ENCODE peak calls at places on chromosomes 4 and X, in eight cellular contexts. M, O, Q, A, E, D, T and J are unnamed samples.

GRCh38 chr4:89556596-89557305 is 249.2 kb upstream of the GPRIN3 start:
- DNase-seq in O (peak), M (no peak), Q (peak), D (no peak), E (no peak), A (no peak), T (no peak), J (peak)

GRCh38 chr4:3410401-3411135 is 31.2 kb upstream of the HGFAC start:
- DNase-seq in E (no peak), T (no peak), Q (no peak), M (no peak), A (no peak), D (no peak), O (no peak), J (no peak)

GRCh38 chrX:151912780-151913179 is at the start of gene MAGEA4:
- DNase-seq in D (no peak), O (no peak), M (no peak), Q (no peak), A (no peak), E (no peak), T (no peak), J (no peak)

GRCh38 chr4:186068581-186069402 is at the start of gene TLR3:
- DNase-seq in A (no peak), O (peak), M (no peak), E (no peak), T (peak), D (no peak), Q (peak), J (peak)

GRCh38 chr4:173264245-173264959 is 69.8 kb downstream of the HMGB2 start:
- DNase-seq in T (peak), M (peak), O (peak), A (no peak), D (peak), E (no peak), Q (peak), J (no peak)

GRCh38 chr4:20317424-20317985 is 65.8 kb downstream of the SLIT2 start:
- DNase-seq in A (no peak), M (no peak), D (no peak), E (no peak), Q (no peak), O (no peak), T (no peak), J (no peak)

GRCh38 chrX:148133099-148133725 is 152.1 kb downstream of the FMR1NB start:
- DNase-seq in T (no peak), A (no peak), Q (peak), E (no peak), D (peak), M (peak), O (peak), J (peak)

GRCh38 chr4:1058997-1059665 is 47.7 kb downstream of the FGFRL1 start:
- DNase-seq in D (no peak), O (no peak), M (no peak), Q (no peak), A (no peak), T (no peak), E (no peak), J (no peak)

GRCh38 chr4:88537725-88538124 is 14.1 kb upstream of the PYURF start:
- DNase-seq in A (no peak), D (no peak), Q (no peak), O (no peak), E (no peak), T (no peak), M (no peak), J (no peak)

GRCh38 chr4:179692251-179692650 is 2250.0 kb upstream of the AGA start:
- DNase-seq in Q (no peak), D (no peak), A (no peak), E (no peak), M (no peak), T (peak), O (no peak), J (no peak)

GRCh38 chrX:87621697-87622096 is 104.1 kb downstream of the KLHL4 start:
- DNase-seq in E (no peak), M (no peak), A (no peak), O (peak), D (no peak), T (no peak), Q (no peak), J (peak)

GRCh38 chr4:163167333-163167626 is 590 bp upstream of the NAF1 start:
- DNase-seq in D (no peak), T (no peak), Q (no peak), O (peak), M (no peak), E (no peak), A (no peak), J (peak)

GRCh38 chr4:82201805-82202636 is 171.8 kb downstream of the HNRNPD start:
- DNase-seq in E (peak), T (peak), D (peak), A (no peak), Q (peak), O (peak), M (peak), J (peak)

GRCh38 chrX:47093248-47093647 is 15.0 kb downstream of the RGN start:
- DNase-seq in T (peak), O (peak), M (peak), Q (no peak), A (no peak), D (no peak), E (peak), J (peak)

GRCh38 chr4:31803511-31804195 is 1083.5 kb downstream of the PCDH7 start:
- DNase-seq in O (no peak), Q (no peak), M (no peak), D (no peak), E (no peak), A (no peak), T (no peak), J (no peak)

GRCh38 chrX:10137516-10137915 is 19.3 kb upstream of the CLCN4 start:
- DNase-seq in O (no peak), E (no peak), D (no peak), A (no peak), Q (no peak), T (no peak), M (no peak), J (no peak)

GRCh38 chrX:85004255-85004654 is 578 bp downstream of the APOOL start:
- DNase-seq in A (no peak), E (no peak), T (peak), M (no peak), O (peak), Q (no peak), D (no peak), J (peak)

GRCh38 chr4:38894340-38894982 is 26.9 kb downstream of the FAM114A1 start:
- DNase-seq in T (no peak), A (no peak), Q (peak), D (no peak), O (no peak), M (no peak), E (no peak), J (no peak)

GRCh38 chrX:105608745-105609144 is 213.6 kb upstream of the NRK start:
- DNase-seq in T (no peak), M (no peak), O (peak), Q (peak), E (no peak), A (no peak), D (no peak), J (peak)

GRCh38 chr4:128698386-128698785 is 111.1 kb upstream of the JADE1 start:
- DNase-seq in O (no peak), D (no peak), E (no peak), A (no peak), T (no peak), M (no peak), Q (no peak), J (no peak)

GRCh38 chr4:142341286-142341685 is 504.8 kb downstream of the INPP4B start:
- DNase-seq in D (no peak), E (no peak), A (no peak), Q (no peak), O (no peak), T (no peak), M (no peak), J (no peak)

GRCh38 chr4:146153964-146154536 is 21.5 kb upstream of the LSM6 start:
- DNase-seq in O (no peak), E (no peak), D (peak), T (no peak), A (no peak), M (no peak), Q (no peak), J (no peak)

GRCh38 chrX:129193357-129193756 is 329.9 kb downstream of the SMARCA1 start:
- DNase-seq in E (no peak), M (no peak), A (no peak), T (no peak), O (no peak), D (peak), Q (peak), J (peak)

GRCh38 chr4:61294001-61294400 is 93.9 kb downstream of the ADGRL3 start:
- DNase-seq in A (no peak), E (no peak), T (no peak), O (no peak), Q (no peak), M (no peak), D (peak), J (no peak)

GRCh38 chr4:55123791-55124190 is 1.6 kb downstream of the KDR start:
- DNase-seq in D (no peak), A (no peak), M (no peak), E (no peak), O (no peak), T (no peak), Q (no peak), J (no peak)

GRCh38 chr4:122921971-122922876 is at the start of gene NUDT6:
- DNase-seq in E (no peak), D (peak), Q (peak), M (peak), A (peak), O (peak), T (peak), J (peak)

GRCh38 chr4:121875663-121876062 is 5.4 kb upstream of the BBS7 start:
- DNase-seq in D (no peak), T (no peak), M (no peak), E (no peak), Q (no peak), O (no peak), A (no peak), J (no peak)

GRCh38 chr4:73139245-73139644 is 69.7 kb upstream of the COX18 start:
- DNase-seq in A (no peak), D (no peak), E (no peak), Q (no peak), T (no peak), O (no peak), M (no peak), J (no peak)

GRCh38 chrX:56764153-56764974 is 35.3 kb downstream of the NBDY start:
- DNase-seq in Q (peak), A (peak), O (no peak), M (peak), T (peak), E (peak), D (no peak), J (peak)

GRCh38 chrX:39814391-39814790 is 283.4 kb downstream of the BCOR start:
- DNase-seq in M (peak), E (peak), D (no peak), T (peak), O (peak), A (no peak), Q (peak), J (no peak)

GRCh38 chr4:143071351-143071750 is 113.4 kb upstream of the USP38 start:
- DNase-seq in D (no peak), E (no peak), T (no peak), O (no peak), M (no peak), Q (no peak), A (no peak), J (no peak)